ENCODE peak calls at places on chromosomes 12 and 14, in seven cellular contexts. I is CD4-positive, CD25-positive, alpha-beta regulatory T cell; H is right cardiac atrium; Y is RWPE2; F is left lung; Z is right lobe of liver; P is heart right ventricle. G is an unnamed sample.
A peak's percentile ranks its signal among the peaks of the same experiment; 100 is the strongest.

GRCh38 chr12:53274445-53274844 is 6.3 kb downstream of the ESPL1 start:
- ATAC-seq in H (no peak), P (no peak), I (no peak), Z (no peak), Y (peak; percentile 17), F (no peak), G (no peak)

GRCh38 chr12:95574030-95574429 is 22.8 kb upstream of the USP44 start:
- ATAC-seq in P (no peak), I (no peak), Z (peak; percentile 28), Y (no peak), F (no peak), H (peak; percentile 38), G (no peak)

GRCh38 chr12:54349658-54350057 is 14.6 kb downstream of the GPR84 start:
- ATAC-seq in P (no peak), Z (no peak), H (no peak), I (no peak), F (peak; percentile 4), Y (no peak), G (no peak)

GRCh38 chr12:56916296-56916995 is 17.8 kb downstream of the SDR9C7 start:
- ATAC-seq in I (no peak), F (no peak), P (no peak), Y (no peak), Z (peak; percentile 65), H (no peak), G (no peak)

GRCh38 chr12:58757422-58757821 is 162.9 kb downstream of the LRIG3 start:
- ATAC-seq in Y (no peak), H (no peak), I (no peak), P (peak; percentile 68), Z (no peak), F (no peak), G (no peak)

GRCh38 chr12:6820171-6820570 is 1.4 kb upstream of the GPR162 start:
- ATAC-seq in Y (no peak), I (no peak), P (no peak), Z (no peak), H (no peak), F (no peak), G (no peak)

GRCh38 chr14:71497645-71498086 is 434.6 kb upstream of the RGS6 start:
- ATAC-seq in I (no peak), Z (no peak), P (no peak), F (peak; percentile 80), H (no peak), Y (peak; percentile 72), G (no peak)

GRCh38 chr12:26808766-26809460 is 24.1 kb downstream of the ITPR2 start:
- ATAC-seq in I (no peak), H (no peak), Z (no peak), Y (no peak), P (no peak), F (no peak), G (no peak)

GRCh38 chr12:72522411-72522810 is 250.2 kb downstream of the TRHDE start:
- ATAC-seq in F (peak; percentile 48), H (no peak), Z (no peak), I (no peak), Y (no peak), P (no peak), G (no peak)

GRCh38 chr14:50308363-50308762 is 3.7 kb downstream of the L2HGDH start:
- ATAC-seq in H (no peak), Z (no peak), F (no peak), I (no peak), P (no peak), Y (no peak), G (no peak)

GRCh38 chr12:101490286-101490920 is 15.3 kb downstream of the SPIC start:
- ATAC-seq in P (peak; percentile 56), Z (peak; percentile 70), I (no peak), Y (peak; percentile 38), H (peak; percentile 63), F (peak; percentile 96), G (no peak)

GRCh38 chr12:122368361-122369073 is 54.0 kb downstream of the CLIP1 start:
- ATAC-seq in H (no peak), P (peak; percentile 48), I (no peak), Y (no peak), Z (peak; percentile 26), F (peak; percentile 17), G (no peak)

GRCh38 chr14:61323970-61324369 is 2.6 kb downstream of the PRKCH start:
- ATAC-seq in I (no peak), P (no peak), Y (no peak), Z (no peak), H (no peak), F (no peak), G (no peak)
- H3K4me3 ChIP-seq in I (peak overlapping the region; percentile 99), P (peak overlapping the region; percentile 82), Y (no peak overlapping the region), Z (no peak overlapping the region), H (peak overlapping the region; percentile 23), F (peak overlapping the region; percentile 72), G (no peak overlapping the region)

GRCh38 chr14:83583201-83583600 is 1946.7 kb upstream of the FLRT2 start:
- ATAC-seq in P (no peak), Y (no peak), I (no peak), F (no peak), H (no peak), Z (no peak), G (no peak)
- H3K9me3 ChIP-seq in P (no peaks in the 10 kb centered on the region), Y (no peaks in the 10 kb centered on the region), I (no peaks in the 10 kb centered on the region), F (no peaks in the 10 kb centered on the region), H (no peaks in the 10 kb centered on the region), Z (no peaks in the 10 kb centered on the region), G (no peaks in the 10 kb centered on the region)

GRCh38 chr12:79424109-79424721 is 266.5 kb downstream of the PAWR start:
- ATAC-seq in H (no peak), F (peak; percentile 57), P (no peak), Z (no peak), Y (peak; percentile 79), I (no peak), G (no peak)
- H3K4me3 ChIP-seq in H (no peak overlapping the region), F (no peak overlapping the region), P (no peak overlapping the region), Z (no peak overlapping the region), Y (no peak overlapping the region), I (no peak overlapping the region), G (no peak overlapping the region)

GRCh38 chr14:29316936-29317335 is 550.3 kb downstream of the FOXG1 start:
- ATAC-seq in I (no peak), P (no peak), F (no peak), Z (no peak), Y (no peak), H (no peak), G (no peak)
- H3K9me3 ChIP-seq in I (peaks cover 28% of the 10 kb centered on the region), P (no peaks in the 10 kb centered on the region), F (no peaks in the 10 kb centered on the region), Z (no peaks in the 10 kb centered on the region), Y (no peaks in the 10 kb centered on the region), H (no peaks in the 10 kb centered on the region), G (no peaks in the 10 kb centered on the region)

G was measured in gastroesophageal sphincter.